ENCODE peak calls at places on chromosomes 12 and 14, in four cellular contexts. K is neuronal stem cell, A is IMR-90, Z is mesenchymal stem cell. U is an unnamed sample.
A peak's percentile ranks its signal among the peaks of the same experiment; 100 is the strongest.

GRCh38 chr12:8914716-8915526 is 612 bp downstream of the PHC1 start:
- DNase-seq in K (peak; percentile 44), A (peak; percentile 37), Z (peak; percentile 63), U (peak; percentile 89)

GRCh38 chr12:109720152-109720855 is 6.7 kb downstream of the FAM222A start:
- DNase-seq in K (peak; percentile 85), A (no peak), Z (no peak), U (no peak)

GRCh38 chr14:105082703-105083102 is 17.5 kb upstream of the GPR132 start:
- DNase-seq in K (no peak), A (no peak), Z (no peak), U (no peak)

GRCh38 chr12:14148489-14149240 is 167.3 kb upstream of the GRIN2B start:
- DNase-seq in K (no peak), A (no peak), Z (no peak), U (no peak)

GRCh38 chr14:64878775-64879634 is 702 bp downstream of the SPTB start:
- DNase-seq in K (peak; percentile 17), A (no peak), Z (peak; percentile 8), U (peak; percentile 30)

GRCh38 chr14:56145965-56146364 is 27.8 kb downstream of the PELI2 start:
- DNase-seq in K (no peak), A (peak; percentile 89), Z (peak; percentile 32), U (no peak)

GRCh38 chr14:50068496-50068895 is 47.9 kb downstream of the VCPKMT start:
- DNase-seq in K (no peak), A (no peak), Z (no peak), U (no peak)

GRCh38 chr14:103624860-103625259 is 4.2 kb upstream of the KLC1 start:
- DNase-seq in K (no peak), A (peak; percentile 66), Z (peak; percentile 65), U (peak; percentile 74)

GRCh38 chr12:39490500-39491276 is 47.8 kb upstream of the KIF21A start:
- DNase-seq in K (no peak), A (no peak), Z (no peak), U (no peak)

GRCh38 chr12:13218641-13219040 is 22.1 kb downstream of the EMP1 start:
- DNase-seq in K (no peak), A (no peak), Z (peak; percentile 24), U (no peak)

GRCh38 chr12:104121001-104121400 is 17.0 kb downstream of the NFYB start:
- DNase-seq in K (no peak), A (peak; percentile 78), Z (peak; percentile 25), U (peak; percentile 47)

GRCh38 chr12:65798903-65799302 is 25.4 kb upstream of the HMGA2 start:
- DNase-seq in K (no peak), A (no peak), Z (no peak), U (peak; percentile 32)

GRCh38 chr12:132143328-132144071 is 619 bp downstream of the DDX51 start:
- DNase-seq in K (no peak), A (no peak), Z (no peak), U (no peak)

GRCh38 chr14:28707814-28708213 is 58.8 kb upstream of the FOXG1 start:
- DNase-seq in K (no peak), A (no peak), Z (peak; percentile 11), U (no peak)

GRCh38 chr12:124867389-124867930 is 3.8 kb upstream of the SCARB1 start:
- DNase-seq in K (no peak), A (peak; percentile 81), Z (peak; percentile 68), U (no peak)

GRCh38 chr12:116860281-116860680 is 21.0 kb downstream of the HRK start:
- DNase-seq in K (no peak), A (no peak), Z (no peak), U (no peak)

GRCh38 chr12:84661732-84662326 is 250.8 kb downstream of the SLC6A15 start:
- DNase-seq in K (no peak), A (peak; percentile 34), Z (peak; percentile 9), U (no peak)

GRCh38 chr14:102293784-102294183 is 11.2 kb downstream of the MOK start:
- DNase-seq in K (no peak), A (peak; percentile 59), Z (no peak), U (no peak)

GRCh38 chr14:80325688-80326087 is 114.4 kb upstream of the DIO2 start:
- DNase-seq in K (no peak), A (no peak), Z (no peak), U (no peak)

GRCh38 chr14:31967669-31967975 is 109.5 kb upstream of the ARHGAP5 start:
- DNase-seq in K (no peak), A (no peak), Z (no peak), U (no peak)

GRCh38 chr12:42652048-42652447 is 62.5 kb upstream of the PRICKLE1 start:
- DNase-seq in K (no peak), A (no peak), Z (no peak), U (peak; percentile 30)

GRCh38 chr14:64727551-64728071 is 23.4 kb downstream of the PLEKHG3 start:
- DNase-seq in K (no peak), A (no peak), Z (no peak), U (no peak)

GRCh38 chr14:72753044-72753710 is 140.7 kb downstream of the DPF3 start:
- DNase-seq in K (no peak), A (no peak), Z (no peak), U (no peak)

GRCh38 chr12:26612203-26612602 is 220.8 kb downstream of the ITPR2 start:
- DNase-seq in K (no peak), A (no peak), Z (no peak), U (no peak)

GRCh38 chr12:119182701-119183493 is 4.2 kb downstream of the HSPB8 start:
- DNase-seq in K (no peak), A (peak; percentile 35), Z (peak; percentile 86), U (no peak)

GRCh38 chr12:14394317-14395058 is 29.0 kb downstream of the ATF7IP start:
- DNase-seq in K (peak; percentile 63), A (peak; percentile 84), Z (peak; percentile 92), U (peak; percentile 92)

GRCh38 chr12:75563351-75563750 is 51.9 kb upstream of the KRR1 start:
- DNase-seq in K (no peak), A (no peak), Z (no peak), U (no peak)

GRCh38 chr12:69015017-69015416 is 82.0 kb upstream of the CPM start:
- DNase-seq in K (no peak), A (no peak), Z (no peak), U (no peak)

GRCh38 chr14:78448483-78449094 is 278.4 kb downstream of the NRXN3 start:
- DNase-seq in K (peak; percentile 71), A (no peak), Z (peak; percentile 1), U (peak; percentile 74)

GRCh38 chr12:97235102-97235501 is 227.5 kb upstream of the RMST start:
- DNase-seq in K (no peak), A (no peak), Z (no peak), U (peak; percentile 64)

GRCh38 chr12:94103986-94104385 is 44.4 kb upstream of the PLXNC1 start:
- DNase-seq in K (no peak), A (no peak), Z (no peak), U (no peak)

GRCh38 chr14:70684030-70684429 is 42.3 kb downstream of the TTC9 start:
- DNase-seq in K (no peak), A (no peak), Z (no peak), U (no peak)

GRCh38 chr12:11785722-11786121 is 136.2 kb downstream of the ETV6 start:
- DNase-seq in K (no peak), A (peak; percentile 32), Z (no peak), U (no peak)

DNA sequence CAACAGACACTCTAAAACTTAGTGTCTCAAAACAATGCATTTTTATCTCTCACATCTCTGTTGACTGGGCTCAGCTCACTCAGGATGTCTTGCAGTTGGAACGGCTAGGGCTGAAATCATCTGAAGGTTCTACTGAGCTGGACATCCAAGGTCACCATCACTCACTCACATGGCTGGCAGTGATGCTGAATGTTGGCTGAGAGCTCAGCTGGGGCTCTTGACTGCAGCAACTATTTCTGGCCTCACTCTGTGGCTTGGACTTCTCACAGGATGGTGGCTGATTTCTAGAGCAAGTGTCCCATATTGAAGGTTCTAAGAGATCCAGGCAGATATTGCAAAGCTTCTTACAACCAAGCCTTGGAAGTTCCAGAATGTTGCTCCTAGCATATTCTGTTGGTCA is 166.5 kb downstream of the ZFP36L1 start:
- DNase-seq in K (no peak), A (no peak), Z (no peak), U (no peak)
- H3K4ac ChIP-seq in K (no peak overlapping the region), A (no peak overlapping the region), Z (no peak overlapping the region), U (no peak overlapping the region)

DNA sequence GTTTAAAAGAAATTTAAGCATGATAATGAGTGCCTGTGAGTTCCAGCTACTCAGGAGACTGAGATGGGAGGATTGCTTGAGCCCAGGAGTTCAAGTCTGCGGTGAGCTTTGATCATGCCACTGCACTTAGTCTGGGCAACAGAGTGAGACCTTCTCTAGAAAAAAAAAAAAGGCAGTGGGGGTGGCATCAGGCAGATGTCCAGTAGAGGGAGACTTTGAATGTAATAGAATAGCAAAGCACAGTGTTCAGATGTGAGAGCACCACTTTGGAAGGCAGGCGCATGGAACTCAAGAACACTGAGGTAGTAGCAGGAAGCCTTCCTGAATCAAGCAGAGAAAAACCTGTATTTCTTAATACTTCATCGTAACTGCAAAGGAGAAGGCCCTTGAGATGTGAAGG is 394.5 kb upstream of the GARIN6 start:
- DNase-seq in K (no peak), A (no peak), Z (peak; percentile 33), U (peak; percentile 41)
- H3K4ac ChIP-seq in K (no peak overlapping the region), A (no peak overlapping the region), Z (no peak overlapping the region), U (no peak overlapping the region)

GRCh38 chr12:57744777-57745484 is at the start of gene TSPAN31:
- DNase-seq in K (peak; percentile 91), A (peak; percentile 99), Z (peak; percentile 99), U (peak; percentile 98)
- H3K4ac ChIP-seq in K (no peak within 1 kb of the TSS), A (peak within 1 kb of the TSS; percentile 100), Z (peak within 1 kb of the TSS; percentile 98), U (peak within 1 kb of the TSS; percentile 96)

GRCh38 chr12:47080725-47081502 is 1.2 kb upstream of the AMIGO2 start:
- DNase-seq in K (no peak), A (peak; percentile 50), Z (peak; percentile 79), U (peak; percentile 66)

GRCh38 chr12:47079365-47079893 is at the start of gene PCED1B:
- DNase-seq in K (peak; percentile 42), A (peak; percentile 72), Z (peak; percentile 73), U (peak; percentile 83)

GRCh38 chr12:47078086-47078395 is 1.4 kb upstream of the PCED1B start:
- DNase-seq in K (no peak), A (no peak), Z (no peak), U (no peak)

GRCh38 chr12:47078733-47079364 is 572 bp upstream of the PCED1B start:
- DNase-seq in K (no peak), A (peak; percentile 37), Z (peak; percentile 49), U (no peak)

GRCh38 chr12:47079894-47080724 is at the start of gene AMIGO2:
- DNase-seq in K (peak; percentile 46), A (peak; percentile 54), Z (peak; percentile 77), U (peak; percentile 87)
- H3K4ac ChIP-seq in K (no peak within 1 kb of the TSS), A (peak within 1 kb of the TSS; percentile 93), Z (peak within 1 kb of the TSS; percentile 58), U (peak within 1 kb of the TSS; percentile 65)

U was measured in mesendoderm.